ENCODE peak calls at places on chromosomes 13 and 19, in seven cellular contexts. F is A549, Y is AG10803, M is lung, L is Peyer's patch, R is NB4, E is thoracic aorta. T is an unnamed sample.

GRCh38 chr19:35266904-35267817 is 1.6 kb upstream of the USF2 start:
- DNase-seq in F (peak), Y (peak), M (no peak), L (peak), R (peak), E (no peak), T (peak)

GRCh38 chr19:56356944-56357343 is 36.4 kb downstream of the ZNF582 start:
- DNase-seq in F (no peak), Y (no peak), M (no peak), L (no peak), R (no peak), E (no peak), T (peak)

GRCh38 chr13:99506632-99507031 is 5.4 kb downstream of the TM9SF2 start:
- DNase-seq in F (no peak), Y (no peak), M (no peak), L (no peak), R (peak), E (no peak), T (no peak)

GRCh38 chr13:23993439-23993980 is 96.2 kb upstream of the C1QTNF9B start:
- DNase-seq in F (no peak), Y (no peak), M (no peak), L (no peak), R (no peak), E (no peak), T (peak)

GRCh38 chr19:12603714-12604113 is 6.9 kb downstream of the ZNF490 start:
- DNase-seq in F (no peak), Y (peak), M (no peak), L (no peak), R (no peak), E (no peak), T (peak)

GRCh38 chr19:13846533-13847032 is 30.4 kb upstream of the NANOS3 start:
- DNase-seq in F (peak), Y (peak), M (peak), L (peak), R (peak), E (peak), T (peak)

GRCh38 chr13:42272115-42272756 is at the start of gene AKAP11:
- DNase-seq in F (peak), Y (peak), M (peak), L (no peak), R (peak), E (no peak), T (peak)

GRCh38 chr19:938233-938923 is 12.5 kb downstream of the ARID3A start:
- DNase-seq in F (no peak), Y (no peak), M (no peak), L (no peak), R (no peak), E (no peak), T (no peak)

GRCh38 chr19:2495130-2495641 is 19.3 kb downstream of the GADD45B start:
- DNase-seq in F (peak), Y (peak), M (peak), L (peak), R (no peak), E (peak), T (peak)

GRCh38 chr19:2492870-2493269 is 16.9 kb downstream of the GADD45B start:
- DNase-seq in F (no peak), Y (no peak), M (no peak), L (no peak), R (no peak), E (no peak), T (no peak)

GRCh38 chr19:2495651-2496316 is 19.9 kb downstream of the GADD45B start:
- DNase-seq in F (no peak), Y (peak), M (no peak), L (peak), R (no peak), E (no peak), T (no peak)

GRCh38 chr19:2494084-2494446 is 18.1 kb downstream of the GADD45B start:
- DNase-seq in F (peak), Y (peak), M (no peak), L (no peak), R (peak), E (no peak), T (peak)

DNA sequence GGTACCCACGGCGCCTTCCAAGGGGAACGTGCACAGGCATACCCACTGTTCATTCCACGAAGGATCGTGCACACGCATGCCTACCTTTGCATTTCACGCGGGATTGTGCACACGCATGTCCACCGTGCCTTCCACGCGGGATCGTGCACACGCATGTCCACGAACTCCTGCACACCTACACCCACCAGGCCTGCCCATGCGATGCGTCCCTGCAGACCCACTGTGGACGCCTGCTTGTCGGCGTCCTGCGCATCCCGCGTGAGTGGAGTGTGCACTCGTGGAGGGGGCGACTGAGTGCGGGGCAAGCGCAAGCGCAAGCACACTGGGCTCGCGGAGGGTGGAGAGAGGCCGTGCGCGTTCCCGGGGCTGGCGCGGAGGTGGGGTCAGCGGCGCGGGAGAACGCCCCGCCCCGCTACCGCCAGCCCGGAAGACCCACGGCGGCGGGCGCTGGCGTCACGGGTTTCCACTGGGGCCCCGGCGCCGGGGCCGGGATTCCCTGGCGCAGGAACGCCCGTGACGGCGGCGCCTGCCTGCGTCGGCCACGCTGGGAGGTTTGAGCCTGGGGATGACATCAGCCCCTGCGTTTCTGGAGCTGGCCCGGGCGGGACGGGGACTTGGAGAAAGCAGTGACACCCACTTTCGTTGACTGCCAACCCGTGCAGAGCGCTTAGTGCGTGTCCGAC is 18.7 kb downstream of the GADD45B start:
- DNase-seq in F (peak), Y (peak), M (peak), L (peak), R (peak), E (peak), T (peak)
- H3K4me3 ChIP-seq in F (peak), Y (peak), M (peak), L (peak), R (no peak), E (peak), T (peak)

DNA sequence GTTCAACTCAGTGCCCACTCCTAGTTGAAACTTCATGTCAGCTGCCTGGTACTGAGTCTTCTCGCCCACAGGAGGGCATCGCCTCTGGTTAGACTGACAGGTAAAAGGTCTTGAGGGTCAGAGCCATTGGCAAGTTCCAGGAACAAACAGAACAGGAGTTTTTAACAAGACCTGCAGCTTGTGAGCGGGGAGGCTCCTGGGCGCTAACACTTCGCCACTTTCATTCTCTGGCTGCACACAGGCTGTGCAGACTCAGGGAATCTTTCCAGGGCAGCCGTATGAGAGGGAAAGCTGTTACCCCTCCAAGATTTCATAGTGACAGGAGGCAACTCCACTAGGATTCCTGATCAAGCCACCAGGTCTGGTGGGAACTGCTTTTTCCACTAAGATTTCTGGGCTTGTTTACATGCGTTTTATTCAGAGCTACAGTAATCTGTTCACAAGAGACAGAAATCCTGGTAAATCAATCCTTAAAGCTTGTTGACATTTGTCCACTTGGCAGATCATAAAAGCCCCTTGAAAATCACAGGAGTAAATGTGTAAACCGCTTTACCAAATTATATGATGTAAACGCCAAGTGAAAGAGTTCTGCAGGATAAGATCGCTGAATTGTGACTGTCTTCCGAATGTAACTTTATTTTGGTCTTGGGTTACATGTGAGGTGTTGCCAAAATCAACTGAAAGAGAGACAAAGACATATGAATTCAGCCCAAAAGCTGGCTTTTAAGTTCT is 190.6 kb downstream of the MZT1 start:
- DNase-seq in F (no peak), Y (no peak), M (no peak), L (no peak), R (no peak), E (no peak), T (peak)
- TF ChIP-seq CTCF in F (no peak), Y (no peak), M (no peak), L (no peak), R (no peak), E (no peak), T (no peak)

GRCh38 chr19:32362318-32362691 is 16.9 kb downstream of the ZNF507 start:
- DNase-seq in F (peak), Y (no peak), M (no peak), L (no peak), R (no peak), E (no peak), T (no peak)

GRCh38 chr19:32363175-32363574 is 17.8 kb downstream of the ZNF507 start:
- DNase-seq in F (peak), Y (peak), M (no peak), L (no peak), R (no peak), E (no peak), T (peak)

GRCh38 chr19:32361574-32362317 is 16.3 kb downstream of the ZNF507 start:
- DNase-seq in F (peak), Y (no peak), M (no peak), L (no peak), R (no peak), E (no peak), T (no peak)

GRCh38 chr19:32363632-32364031 is 18.2 kb downstream of the ZNF507 start:
- DNase-seq in F (no peak), Y (no peak), M (no peak), L (no peak), R (no peak), E (no peak), T (no peak)

GRCh38 chr19:32364040-32364439 is 18.6 kb downstream of the ZNF507 start:
- DNase-seq in F (no peak), Y (no peak), M (no peak), L (no peak), R (no peak), E (no peak), T (no peak)
- H3K4me3 ChIP-seq in F (no peak), Y (no peak), M (no peak), L (no peak), R (no peak), E (no peak), T (no peak)

DNA sequence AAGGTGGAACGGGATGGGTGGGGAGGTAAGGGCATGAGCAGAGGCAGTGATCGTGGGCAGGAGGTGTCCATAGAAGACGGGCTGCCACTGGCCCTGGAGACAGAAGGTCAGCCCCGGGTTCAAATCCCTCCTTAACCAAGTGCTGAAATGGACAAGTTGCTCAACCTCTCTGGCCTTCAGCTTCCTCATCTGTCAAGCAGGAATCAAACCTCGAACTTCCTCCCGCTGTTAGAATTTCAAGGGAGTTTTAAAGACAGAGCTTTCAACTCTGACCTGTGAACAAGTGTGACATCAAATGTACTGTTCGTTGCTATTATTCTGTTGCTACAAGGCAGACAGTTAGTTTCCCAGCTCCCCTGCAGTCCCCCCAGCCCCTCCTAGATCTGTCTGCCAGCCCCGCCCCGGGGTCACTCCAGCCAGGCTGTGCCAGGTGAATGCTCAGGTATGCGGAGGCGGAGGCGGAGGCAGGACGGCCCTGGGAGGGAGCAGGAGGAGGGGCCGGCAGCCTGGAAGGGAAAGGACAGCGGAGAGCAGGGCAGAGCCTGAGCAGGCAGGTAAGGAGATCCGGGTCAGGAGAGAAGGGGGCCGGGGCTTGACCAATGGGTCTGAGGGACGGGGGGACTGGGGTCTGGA is at the start of gene EPS8L1:
- DNase-seq in F (no peak), Y (no peak), M (peak), L (peak), R (peak), E (no peak), T (no peak)
- TF ChIP-seq CTCF in F (no peak), Y (no peak), M (no peak), L (no peak), R (no peak), E (no peak), T (no peak)

GRCh38 chr19:8458380-8458779 is 13.6 kb downstream of the HNRNPM start:
- DNase-seq in F (no peak), Y (no peak), M (no peak), L (no peak), R (no peak), E (no peak), T (no peak)
- H3K4me3 ChIP-seq in F (no peak), Y (no peak), M (no peak), L (no peak), R (no peak), E (no peak), T (no peak)

DNA sequence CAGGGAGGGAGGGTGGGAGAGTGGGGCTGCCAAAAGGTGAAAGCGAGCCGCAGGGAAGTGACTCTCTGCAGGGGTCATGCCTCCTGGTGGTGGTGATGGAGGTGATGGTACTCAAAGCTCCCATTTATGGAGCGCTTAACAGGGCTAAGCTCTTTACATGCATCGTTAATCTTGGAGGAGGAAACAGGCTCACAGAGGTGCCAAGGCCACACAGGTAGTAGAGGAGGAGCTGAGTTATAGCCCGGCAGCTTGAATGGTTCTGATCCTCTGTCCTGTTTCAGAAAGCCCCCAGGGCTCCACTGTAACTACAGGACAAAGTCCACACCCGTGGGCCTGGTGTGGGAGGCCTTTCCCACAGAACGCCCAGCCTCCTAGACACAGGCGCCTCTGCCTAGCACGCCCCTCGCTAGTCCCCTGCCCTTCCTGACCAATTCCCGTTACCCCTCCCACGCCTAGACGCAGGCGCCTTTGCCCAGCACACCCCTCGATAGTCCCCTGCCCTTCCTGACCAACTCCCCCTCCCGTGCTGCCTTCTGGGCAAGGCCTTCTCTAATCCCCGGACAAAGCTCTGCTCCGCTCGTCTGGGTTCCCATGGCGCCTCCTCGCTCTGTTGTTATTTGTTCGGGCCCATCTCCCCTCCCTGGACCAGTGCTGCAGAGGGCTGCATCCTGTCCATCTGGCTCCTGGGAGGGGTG is 10.8 kb downstream of the PPP1R37 start:
- DNase-seq in F (no peak), Y (no peak), M (no peak), L (no peak), R (no peak), E (no peak), T (no peak)
- TF ChIP-seq CTCF in F (no peak), Y (no peak), M (no peak), L (no peak), R (no peak), E (no peak), T (peak)

DNA sequence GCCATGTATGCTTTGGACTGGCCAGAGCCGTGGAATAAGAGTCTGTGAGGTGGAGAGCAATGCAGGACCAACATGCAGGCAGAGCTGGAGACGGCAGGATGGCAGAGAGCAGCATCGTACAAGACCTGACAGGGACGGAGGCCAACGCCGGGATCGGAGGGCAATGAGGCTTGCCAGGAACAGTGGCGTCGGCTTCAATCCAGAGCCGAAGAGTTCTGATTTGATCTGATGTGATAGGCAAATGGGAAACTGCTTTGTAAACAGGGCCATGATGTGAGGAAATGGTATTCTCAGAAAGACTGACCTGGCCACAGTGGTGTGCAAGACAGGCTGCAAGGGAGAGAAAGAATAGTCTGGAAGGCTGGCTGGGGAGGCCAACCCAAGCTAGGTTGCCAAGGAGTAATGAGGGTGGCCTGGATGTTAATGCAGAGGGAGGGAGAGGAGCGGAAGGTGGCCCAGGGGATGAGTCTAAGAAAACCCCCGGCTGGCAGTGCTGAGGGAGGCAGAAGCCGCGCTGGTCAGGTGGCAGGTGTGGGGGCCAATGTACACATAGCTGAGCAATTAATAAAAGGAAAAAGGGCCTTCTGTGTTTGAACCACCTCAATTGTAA is 26.7 kb downstream of the RCBTB2 start:
- DNase-seq in F (no peak), Y (no peak), M (no peak), L (no peak), R (no peak), E (no peak), T (no peak)
- H3K4me3 ChIP-seq in F (no peak), Y (no peak), M (no peak), L (no peak), R (no peak), E (peak), T (no peak)

GRCh38 chr19:49119411-49120324 is at the start of gene PPFIA3:
- DNase-seq in F (peak), Y (peak), M (no peak), L (peak), R (no peak), E (no peak), T (peak)

GRCh38 chr19:49120325-49120683 is 960 bp downstream of the PPFIA3 start:
- DNase-seq in F (no peak), Y (no peak), M (no peak), L (no peak), R (no peak), E (no peak), T (no peak)

GRCh38 chr19:49117677-49118564 is 1.0 kb downstream of the C19orf73 start:
- DNase-seq in F (no peak), Y (no peak), M (no peak), L (no peak), R (no peak), E (no peak), T (no peak)

GRCh38 chr19:49120868-49121267 is 1.5 kb downstream of the PPFIA3 start:
- DNase-seq in F (no peak), Y (no peak), M (no peak), L (no peak), R (peak), E (no peak), T (no peak)

GRCh38 chr19:49118565-49119410 is at the start of gene C19orf73:
- DNase-seq in F (peak), Y (peak), M (peak), L (peak), R (peak), E (peak), T (peak)
- TF ChIP-seq CTCF in F (no peak), Y (no peak), M (no peak), L (peak), R (no peak), E (peak), T (no peak)